ENCODE peak calls at places on chromosome 11, in ten cellular contexts. Z is IMR-90, N is sigmoid colon, Y is adrenal gland, J is Peyer's patch, Q is NB4, K is GM12892, B is H1, S is K562, F is spleen. T is an unnamed sample.

GRCh38 chr11:130600616-130601015 is 152.2 kb downstream of the ADAMTS15 start:
- DNase-seq in Z (no peak), N (no peak), Y (no peak), J (no peak), Q (no peak), K (no peak), B (no peak), S (no peak), F (no peak), T (no peak)

GRCh38 chr11:11798586-11799438 is 43.0 kb upstream of the USP47 start:
- DNase-seq in Z (peak), N (peak), Y (peak), J (peak), Q (peak), K (no peak), B (no peak), S (peak), F (peak), T (peak)

GRCh38 chr11:73330569-73331093 is 22.6 kb downstream of the ARHGEF17 start:
- DNase-seq in Z (peak), N (no peak), Y (no peak), J (no peak), Q (no peak), K (no peak), B (no peak), S (peak), F (no peak), T (no peak)

GRCh38 chr11:8221025-8221723 is 42.5 kb downstream of the LMO1 start:
- DNase-seq in Z (no peak), N (peak), Y (no peak), J (no peak), Q (no peak), K (no peak), B (no peak), S (no peak), F (no peak), T (no peak)

GRCh38 chr11:7981758-7982157 is 5.4 kb upstream of the EIF3F start:
- DNase-seq in Z (no peak), N (no peak), Y (no peak), J (no peak), Q (no peak), K (no peak), B (no peak), S (no peak), F (no peak), T (no peak)

GRCh38 chr11:126638663-126639062 is 283.2 kb downstream of the ST3GAL4 start:
- DNase-seq in Z (no peak), N (no peak), Y (no peak), J (no peak), Q (no peak), K (no peak), B (no peak), S (no peak), F (no peak), T (no peak)

GRCh38 chr11:19395050-19395449 is 154.3 kb upstream of the E2F8 start:
- DNase-seq in Z (no peak), N (no peak), Y (no peak), J (no peak), Q (no peak), K (no peak), B (no peak), S (no peak), F (no peak), T (no peak)

GRCh38 chr11:28346721-28347120 is 238.5 kb downstream of the METTL15 start:
- DNase-seq in Z (no peak), N (no peak), Y (no peak), J (no peak), Q (no peak), K (no peak), B (no peak), S (no peak), F (no peak), T (no peak)

GRCh38 chr11:30879322-30880020 is 293.3 kb upstream of the MPPED2 start:
- DNase-seq in Z (no peak), N (no peak), Y (peak), J (no peak), Q (no peak), K (no peak), B (no peak), S (no peak), F (no peak), T (no peak)

GRCh38 chr11:61477734-61478148 is 30.8 kb upstream of the LRRC10B start:
- DNase-seq in Z (no peak), N (peak), Y (peak), J (peak), Q (peak), K (peak), B (peak), S (peak), F (peak), T (peak)

GRCh38 chr11:120334894-120335462 is 1.2 kb upstream of the ARHGEF12 start:
- DNase-seq in Z (peak), N (peak), Y (peak), J (no peak), Q (peak), K (peak), B (no peak), S (peak), F (no peak), T (peak)

GRCh38 chr11:46392421-46393230 is 1.1 kb upstream of the CHRM4 start:
- DNase-seq in Z (peak), N (peak), Y (peak), J (peak), Q (peak), K (peak), B (no peak), S (peak), F (peak), T (peak)

GRCh38 chr11:20840341-20840740 is 171.0 kb downstream of the NELL1 start:
- DNase-seq in Z (no peak), N (no peak), Y (no peak), J (no peak), Q (no peak), K (no peak), B (no peak), S (no peak), F (no peak), T (no peak)

GRCh38 chr11:115425243-115425642 is 79.0 kb downstream of the CADM1 start:
- DNase-seq in Z (no peak), N (no peak), Y (no peak), J (no peak), Q (no peak), K (no peak), B (no peak), S (no peak), F (no peak), T (no peak)

GRCh38 chr11:114179234-114179941 is 116.8 kb upstream of the NNMT start:
- DNase-seq in Z (no peak), N (peak), Y (peak), J (peak), Q (no peak), K (no peak), B (no peak), S (peak), F (no peak), T (peak)

GRCh38 chr11:109864834-109865557 is 228.2 kb upstream of the ZC3H12C start:
- DNase-seq in Z (peak), N (no peak), Y (no peak), J (no peak), Q (no peak), K (peak), B (no peak), S (no peak), F (no peak), T (no peak)

GRCh38 chr11:74604311-74604710 is 11.9 kb downstream of the POLD3 start:
- DNase-seq in Z (no peak), N (no peak), Y (no peak), J (no peak), Q (no peak), K (no peak), B (no peak), S (no peak), F (no peak), T (no peak)

GRCh38 chr11:71489311-71490043 is 36.5 kb downstream of the NADSYN1 start:
- DNase-seq in Z (peak), N (peak), Y (no peak), J (no peak), Q (no peak), K (peak), B (no peak), S (no peak), F (no peak), T (no peak)

GRCh38 chr11:72525466-72525865 is 91.1 kb upstream of the CLPB start:
- DNase-seq in Z (no peak), N (no peak), Y (no peak), J (no peak), Q (peak), K (no peak), B (no peak), S (no peak), F (no peak), T (no peak)

GRCh38 chr11:122717264-122717867 is 61.8 kb downstream of the UBASH3B start:
- DNase-seq in Z (no peak), N (no peak), Y (no peak), J (no peak), Q (peak), K (peak), B (no peak), S (no peak), F (peak), T (peak)
- TF ChIP-seq POLR2A in Z (no peak), N (no peak), Y (no peak), J (no peak), Q (peak), K (no peak), B (no peak), S (no peak), F (no peak), T (no peak)

GRCh38 chr11:117143871-117144476 is at the start of gene PAFAH1B2:
- DNase-seq in Z (peak), N (peak), Y (peak), J (peak), Q (peak), K (peak), B (peak), S (peak), F (peak), T (peak)
- TF ChIP-seq POLR2A in Z (peak), N (peak), Y (peak), J (peak), Q (peak), K (peak), B (no peak), S (peak), F (no peak), T (peak)

GRCh38 chr11:813037-813436 is 3.3 kb downstream of the RPLP2 start:
- DNase-seq in Z (no peak), N (no peak), Y (no peak), J (no peak), Q (no peak), K (no peak), B (no peak), S (no peak), F (no peak), T (no peak)

GRCh38 chr11:815675-816432 is 2.9 kb upstream of the PNPLA2 start:
- DNase-seq in Z (no peak), N (no peak), Y (no peak), J (no peak), Q (no peak), K (no peak), B (no peak), S (no peak), F (no peak), T (no peak)

GRCh38 chr11:812390-812789 is 2.6 kb downstream of the RPLP2 start:
- DNase-seq in Z (no peak), N (no peak), Y (no peak), J (no peak), Q (no peak), K (no peak), B (no peak), S (no peak), F (no peak), T (no peak)

GRCh38 chr11:811446-812245 is 1.9 kb downstream of the RPLP2 start:
- DNase-seq in Z (no peak), N (no peak), Y (no peak), J (no peak), Q (peak), K (no peak), B (no peak), S (no peak), F (no peak), T (no peak)

DNA sequence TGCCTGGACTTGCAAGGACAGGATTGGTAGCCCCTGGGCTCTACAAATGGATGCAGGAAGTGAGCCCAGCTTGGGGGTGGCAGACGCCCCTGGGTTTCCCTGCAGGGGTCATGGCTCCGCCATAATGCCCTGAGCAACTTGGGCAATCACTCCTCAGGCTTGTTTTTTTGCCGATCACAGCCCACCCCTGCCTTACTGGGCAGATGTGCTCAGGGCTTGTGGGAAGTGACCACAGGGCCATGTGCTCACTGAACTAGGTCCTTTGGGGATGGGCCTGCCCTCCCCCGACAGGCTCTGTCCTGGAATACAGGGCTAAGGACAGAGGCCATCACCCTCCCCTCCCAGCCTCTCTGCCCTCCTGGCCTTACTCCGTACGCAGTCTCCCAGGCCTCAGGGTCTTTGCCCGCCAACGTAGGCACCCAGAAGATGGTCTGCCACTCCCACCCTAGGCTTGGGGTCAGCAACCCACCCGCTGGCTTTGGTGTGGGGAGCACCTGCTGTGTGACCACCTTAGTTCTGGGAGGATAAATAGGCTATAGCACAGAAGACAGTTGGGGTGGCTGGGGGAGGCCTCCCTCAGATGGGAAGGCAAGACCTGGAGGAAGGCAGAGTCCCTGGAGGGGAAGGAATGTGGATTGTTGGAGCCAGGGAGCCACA is 3.8 kb downstream of the RPLP2 start:
- DNase-seq in Z (no peak), N (no peak), Y (no peak), J (no peak), Q (peak), K (no peak), B (no peak), S (no peak), F (no peak), T (no peak)
- TF ChIP-seq POLR2A in Z (peak), N (no peak), Y (no peak), J (no peak), Q (no peak), K (peak), B (peak), S (peak), F (no peak), T (peak)

GRCh38 chr11:66373261-66373660 is 1.7 kb upstream of the SLC29A2 start:
- DNase-seq in Z (no peak), N (no peak), Y (no peak), J (no peak), Q (peak), K (no peak), B (no peak), S (no peak), F (peak), T (no peak)

GRCh38 chr11:66368484-66368883 is 3.1 kb downstream of the SLC29A2 start:
- DNase-seq in Z (no peak), N (no peak), Y (no peak), J (no peak), Q (no peak), K (no peak), B (no peak), S (no peak), F (peak), T (no peak)

GRCh38 chr11:66367561-66368312 is 3.8 kb downstream of the SLC29A2 start:
- DNase-seq in Z (no peak), N (no peak), Y (no peak), J (no peak), Q (no peak), K (no peak), B (no peak), S (no peak), F (peak), T (no peak)

GRCh38 chr11:66369073-66369894 is 2.3 kb downstream of the SLC29A2 start:
- DNase-seq in Z (no peak), N (no peak), Y (no peak), J (no peak), Q (peak), K (peak), B (no peak), S (no peak), F (peak), T (no peak)

GRCh38 chr11:66371627-66372415 is at the start of gene SLC29A2:
- DNase-seq in Z (no peak), N (no peak), Y (peak), J (peak), Q (peak), K (peak), B (peak), S (peak), F (peak), T (peak)
- TF ChIP-seq POLR2A in Z (no peak), N (peak), Y (no peak), J (no peak), Q (peak), K (no peak), B (no peak), S (peak), F (no peak), T (no peak)

DNA sequence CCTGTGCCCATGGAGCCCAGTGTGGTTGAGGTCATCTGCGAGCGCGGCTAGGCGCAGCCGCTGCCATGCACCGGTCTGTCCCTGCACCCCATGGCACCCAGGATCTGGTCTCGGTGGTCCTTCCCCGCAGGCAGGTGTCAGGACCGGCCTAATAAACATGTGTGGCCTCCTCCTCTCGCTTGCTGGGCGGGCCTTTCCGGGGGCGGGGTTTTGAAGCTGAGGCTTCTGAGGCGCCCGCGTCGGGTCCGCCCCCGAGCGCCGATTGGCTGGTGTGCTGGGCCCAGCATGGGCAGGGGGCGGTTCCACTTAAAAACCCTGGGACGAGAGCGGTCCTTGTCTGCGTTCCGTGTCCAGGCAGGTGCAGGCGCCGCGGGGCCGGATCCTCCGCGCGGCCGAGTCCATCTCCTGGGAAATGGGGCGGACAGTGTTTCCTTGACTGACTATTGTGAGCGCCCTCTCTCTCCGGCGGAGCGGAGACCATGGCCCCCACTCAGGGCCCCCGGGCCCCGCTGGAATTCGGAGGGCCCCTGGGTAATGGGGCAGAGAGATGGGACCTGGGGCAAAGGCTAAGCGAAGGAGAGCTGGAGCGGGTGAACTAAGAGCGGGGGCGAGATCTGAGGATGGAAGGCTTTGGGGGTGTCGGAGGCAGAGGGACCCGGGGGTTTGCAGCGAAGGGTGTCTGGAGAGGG is at the start of gene TM7SF2:
- DNase-seq in Z (peak), N (peak), Y (peak), J (peak), Q (peak), K (peak), B (peak), S (peak), F (peak), T (peak)
- TF ChIP-seq POLR2A in Z (peak), N (peak), Y (peak), J (peak), Q (peak), K (peak), B (no peak), S (peak), F (no peak), T (peak)

GRCh38 chr11:80524330-80524729 is 1083.5 kb upstream of the TENM4 start:
- DNase-seq in Z (no peak), N (no peak), Y (no peak), J (no peak), Q (no peak), K (no peak), B (no peak), S (no peak), F (no peak), T (no peak)
- TF ChIP-seq POLR2A in Z (no peak), N (no peak), Y (no peak), J (no peak), Q (no peak), K (no peak), B (no peak), S (no peak), F (no peak), T (no peak)

DNA sequence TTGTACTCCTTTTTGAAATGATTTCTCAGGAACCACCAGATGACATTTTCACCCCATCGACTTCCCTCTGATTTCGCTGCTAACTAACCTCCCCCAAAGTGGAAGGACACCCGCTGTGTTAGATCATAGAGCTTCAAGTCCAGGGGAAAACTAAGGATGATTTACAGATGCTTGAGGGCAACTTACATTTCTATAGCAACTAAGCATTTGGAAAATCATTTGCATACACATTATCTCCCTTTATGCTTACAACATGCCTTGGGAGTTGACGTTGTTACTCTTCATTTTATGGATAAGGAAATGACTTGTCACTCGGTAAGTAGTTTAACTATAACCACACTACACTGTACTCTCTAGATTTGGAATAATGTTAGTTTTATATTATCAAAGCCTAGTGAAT is 10.3 kb upstream of the PANX3 start:
- DNase-seq in Z (no peak), N (no peak), Y (no peak), J (no peak), Q (no peak), K (no peak), B (no peak), S (no peak), F (no peak), T (no peak)
- TF ChIP-seq POLR2A in Z (no peak), N (no peak), Y (no peak), J (no peak), Q (no peak), K (no peak), B (no peak), S (no peak), F (no peak), T (no peak)

GRCh38 chr11:125175166-125175565 is 10.6 kb downstream of the PKNOX2 start:
- DNase-seq in Z (no peak), N (no peak), Y (no peak), J (peak), Q (no peak), K (no peak), B (no peak), S (no peak), F (peak), T (no peak)
- TF ChIP-seq POLR2A in Z (no peak), N (no peak), Y (no peak), J (no peak), Q (no peak), K (no peak), B (no peak), S (no peak), F (no peak), T (no peak)

GRCh38 chr11:62850911-62851806 is 11.8 kb upstream of the WDR74 start:
- DNase-seq in Z (no peak), N (no peak), Y (no peak), J (no peak), Q (peak), K (no peak), B (no peak), S (no peak), F (peak), T (no peak)
- TF ChIP-seq POLR2A in Z (no peak), N (no peak), Y (no peak), J (no peak), Q (peak), K (no peak), B (peak), S (peak), F (no peak), T (peak)